ENCODE peak calls at places on chromosomes 2 and 18, in four cellular contexts. T is IMR-90, M is mesendoderm, G is H1. U is an unnamed sample.
A peak's percentile ranks its signal among the peaks of the same experiment; 100 is the strongest.

GRCh38 chr2:72138011-72138881 is 9.4 kb downstream of the CYP26B1 start:
- DNase-seq in M (no peak), G (no peak), T (no peak), U (peak; percentile 26)

GRCh38 chr18:53946561-53946960 is 277.9 kb downstream of the MBD2 start:
- DNase-seq in T (no peak), M (no peak), G (no peak), U (no peak)

GRCh38 chr2:12803616-12804015 is 86.9 kb downstream of the TRIB2 start:
- DNase-seq in G (no peak), T (no peak), M (no peak), U (no peak)

GRCh38 chr2:145108959-145109710 is 589.2 kb upstream of the ZEB2 start:
- DNase-seq in G (no peak), T (no peak), M (no peak), U (no peak)

GRCh38 chr2:130806370-130806769 is 30.3 kb upstream of the ARHGEF4 start:
- DNase-seq in M (no peak), G (no peak), T (no peak), U (no peak)

GRCh38 chr2:118763797-118764196 is 83.7 kb downstream of the EN1 start:
- DNase-seq in G (peak; percentile 65), T (no peak), M (peak; percentile 73), U (peak; percentile 73)

GRCh38 chr2:207765960-207766582 is 3.6 kb downstream of the FZD5 start:
- DNase-seq in M (peak; percentile 70), G (no peak), T (no peak), U (peak; percentile 52)

GRCh38 chr2:106562826-106563594 is 75.8 kb downstream of the CD8B2 start:
- DNase-seq in M (peak; percentile 56), G (no peak), T (no peak), U (peak; percentile 42)

GRCh38 chr2:80122675-80123074 is 181.9 kb downstream of the LRRTM1 start:
- DNase-seq in M (no peak), G (no peak), T (no peak), U (no peak)

GRCh38 chr2:196066794-196067382 is 1.7 kb downstream of the DNAH7 start:
- DNase-seq in G (no peak), T (peak; percentile 35), M (peak; percentile 45), U (no peak)

GRCh38 chr2:72127401-72128058 is 20.1 kb downstream of the CYP26B1 start:
- DNase-seq in G (peak; percentile 43), M (no peak), T (no peak), U (peak; percentile 23)

GRCh38 chr2:32249731-32250236 is 14.9 kb downstream of the NLRC4 start:
- DNase-seq in T (no peak), M (no peak), G (no peak), U (no peak)

GRCh38 chr2:147467441-147467840 is 377.4 kb upstream of the ACVR2A start:
- DNase-seq in G (no peak), T (no peak), M (no peak), U (no peak)

GRCh38 chr2:150486539-150487484 is 655 bp downstream of the RND3 start:
- DNase-seq in G (peak; percentile 62), T (peak; percentile 24), M (peak; percentile 72), U (peak; percentile 33)

GRCh38 chr2:127722807-127723206 is 21.5 kb downstream of the SFT2D3 start:
- DNase-seq in M (no peak), T (no peak), G (no peak), U (no peak)

GRCh38 chr2:74690571-74690970 is 36.5 kb downstream of the SEMA4F start:
- DNase-seq in G (no peak), T (peak; percentile 71), M (peak; percentile 63), U (no peak)

GRCh38 chr18:48031011-48031480 is 100.6 kb upstream of the SMAD2 start:
- DNase-seq in M (peak; percentile 79), G (peak; percentile 52), T (peak; percentile 34), U (peak; percentile 72)

GRCh38 chr2:47599171-47599570 is 183.8 kb upstream of the MSH6 start:
- DNase-seq in T (no peak), G (no peak), M (no peak), U (no peak)

GRCh38 chr2:187502467-187502866 is 51.8 kb downstream of the TFPI start:
- DNase-seq in T (no peak), G (no peak), M (no peak), U (no peak)

GRCh38 chr18:12531747-12532146 is 124.0 kb downstream of the PRELID3A start:
- DNase-seq in G (no peak), T (peak; percentile 34), M (no peak), U (no peak)

GRCh38 chr2:136135924-136136906 is 18.3 kb upstream of the CXCR4 start:
- DNase-seq in M (no peak), T (no peak), G (no peak), U (no peak)

GRCh38 chr2:175039031-175039430 is 33.9 kb upstream of the CHN1 start:
- DNase-seq in T (no peak), M (no peak), G (no peak), U (no peak)

GRCh38 chr18:46167971-46168370 is 63.8 kb downstream of the HAUS1 start:
- DNase-seq in M (no peak), G (no peak), T (no peak), U (no peak)

GRCh38 chr2:76958749-76959148 is 563.4 kb downstream of the LRRTM4 start:
- DNase-seq in T (no peak), G (peak; percentile 53), M (peak; percentile 78), U (peak; percentile 66)

GRCh38 chr2:65061910-65062339 is 5.7 kb downstream of the CEP68 start:
- DNase-seq in T (no peak), G (no peak), M (no peak), U (no peak)

GRCh38 chr2:117888897-117889296 is 74.4 kb downstream of the DDX18 start:
- DNase-seq in T (no peak), M (no peak), G (no peak), U (no peak)

GRCh38 chr2:1673160-1673944 is 71.0 kb downstream of the PXDN start:
- DNase-seq in G (no peak), M (no peak), T (no peak), U (no peak)

GRCh38 chr2:113080134-113080533 is 12.4 kb downstream of the IL1F10 start:
- DNase-seq in G (peak; percentile 89), T (no peak), M (peak; percentile 66), U (peak; percentile 61)

GRCh38 chr2:57880967-57881366 is 165.6 kb upstream of the VRK2 start:
- DNase-seq in M (no peak), G (no peak), T (no peak), U (no peak)

DNA sequence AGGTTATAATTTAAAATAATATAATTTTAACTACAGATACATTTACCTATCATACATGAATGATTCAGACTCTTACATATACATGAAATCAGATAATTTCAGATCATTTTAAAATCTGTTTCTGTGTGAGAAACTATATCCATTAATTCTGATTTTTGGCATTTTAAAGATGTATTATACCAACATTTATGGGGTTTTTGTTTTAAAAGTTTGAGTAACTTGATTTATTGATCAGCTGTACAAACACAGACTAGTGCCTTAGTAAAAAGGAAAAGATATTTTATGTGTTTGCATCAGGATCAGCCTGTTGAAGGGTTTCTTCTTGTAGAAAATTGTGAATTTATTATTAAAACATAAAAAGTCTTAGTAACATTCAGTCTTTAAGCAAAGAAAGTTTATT is 59.9 kb downstream of the KIAA1328 start:
- DNase-seq in T (no peak), G (no peak), M (no peak), U (no peak)
- H4K5ac ChIP-seq in T (no peak overlapping the region), G (no peak overlapping the region), M (no peak overlapping the region), U (no peak overlapping the region)

GRCh38 chr2:178193496-178193822 is 853 bp upstream of the OSBPL6 start:
- DNase-seq in G (no peak), M (no peak), T (peak; percentile 4), U (no peak)

GRCh38 chr2:178197791-178198190 is 3.5 kb downstream of the OSBPL6 start:
- DNase-seq in M (no peak), T (no peak), G (no peak), U (no peak)

GRCh38 chr2:178195390-178196166 is 1.3 kb downstream of the OSBPL6 start:
- DNase-seq in G (no peak), M (no peak), T (no peak), U (no peak)

GRCh38 chr2:178193823-178194599 is at the start of gene OSBPL6:
- DNase-seq in M (peak; percentile 83), T (peak; percentile 82), G (peak; percentile 76), U (peak; percentile 79)

GRCh38 chr2:178194600-178195389 is 483 bp downstream of the OSBPL6 start:
- DNase-seq in T (peak; percentile 55), G (peak; percentile 81), M (peak; percentile 81), U (peak; percentile 74)
- H2BK120ac ChIP-seq in T (no peak overlapping the region), G (no peak overlapping the region), M (no peak overlapping the region), U (no peak overlapping the region)

GRCh38 chr2:43478423-43479086 is 117.3 kb downstream of the THADA start:
- DNase-seq in G (no peak), T (peak; percentile 43), M (no peak), U (no peak)
- H3K4me2 ChIP-seq in G (no peak overlapping the region), T (no peak overlapping the region), M (no peak overlapping the region), U (no peak overlapping the region)

GRCh38 chr18:8107426-8107825 is 501.8 kb upstream of the RAB12 start:
- DNase-seq in T (no peak), G (no peak), M (no peak), U (no peak)

GRCh38 chr18:8106603-8107002 is 502.6 kb upstream of the RAB12 start:
- DNase-seq in M (no peak), T (no peak), G (no peak), U (no peak)
- H4K5ac ChIP-seq in M (no peak overlapping the region), T (no peak overlapping the region), G (no peak overlapping the region), U (no peak overlapping the region)

DNA sequence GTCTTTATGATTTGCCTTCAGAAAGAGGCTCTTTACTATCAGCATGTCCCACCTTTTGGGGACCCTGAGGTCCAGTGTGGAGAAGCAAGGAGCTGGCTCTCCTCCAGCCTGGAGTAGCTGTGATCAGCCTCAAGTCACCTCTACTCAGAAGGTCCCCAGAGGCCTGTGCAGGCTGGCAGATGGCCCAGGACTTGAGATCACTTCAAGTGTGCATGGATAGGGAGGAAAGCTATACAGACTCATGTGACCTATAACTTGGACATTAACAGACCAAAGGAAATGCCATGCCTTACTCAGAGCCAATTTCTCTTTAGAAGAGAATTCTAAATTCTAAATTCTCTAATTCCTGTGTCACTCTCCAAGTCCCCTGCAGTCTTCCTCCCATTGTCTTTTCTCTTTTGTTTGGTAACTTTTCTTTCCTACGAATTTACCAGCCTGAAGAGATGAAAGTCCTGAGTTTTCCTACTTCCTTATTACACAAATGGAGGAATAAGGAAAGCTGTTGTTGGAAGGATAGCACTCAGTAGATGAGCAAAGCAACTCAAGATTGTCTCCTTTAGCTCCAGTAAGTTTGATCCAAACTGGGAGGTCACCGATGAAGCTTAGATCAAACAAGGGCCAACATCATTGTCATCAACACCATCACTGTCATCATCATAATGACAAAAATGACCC is 163.9 kb downstream of the GFPT1 start:
- DNase-seq in G (no peak), T (peak; percentile 55), M (no peak), U (no peak)
- H2BK120ac ChIP-seq in G (no peak overlapping the region), T (peak overlapping the region; percentile 80), M (no peak overlapping the region), U (no peak overlapping the region)

U was measured in H9.